ENCODE peak calls at places on chromosomes 7 and 10, in six cellular contexts. V is PC-9, B is tibial nerve, F is dermis blood vessel endothelial cell, J is endothelial cell, Q is A172. D is an unnamed sample.
A peak's percentile ranks its signal among the peaks of the same experiment; 100 is the strongest.

GRCh38 chr10:6047847-6048246 is 14.3 kb downstream of the IL2RA start:
- DNase-seq in V (no peak), B (no peak), F (no peak), J (no peak), Q (no peak), D (no peak)

GRCh38 chr7:27870595-27870994 is 130.6 kb downstream of the TAX1BP1 start:
- DNase-seq in V (peak; percentile 19), B (no peak), F (no peak), J (no peak), Q (no peak), D (no peak)

GRCh38 chr7:74029991-74030415 is 2.0 kb downstream of the ELN start:
- DNase-seq in V (no peak), B (no peak), F (no peak), J (no peak), Q (no peak), D (no peak)

GRCh38 chr7:34277016-34277800 is 371.9 kb downstream of the BMPER start:
- DNase-seq in V (no peak), B (no peak), F (peak; percentile 31), J (peak; percentile 4), Q (peak; percentile 87), D (no peak)

GRCh38 chr7:1380821-1381580 is 78.3 kb downstream of the MICALL2 start:
- DNase-seq in V (no peak), B (no peak), F (no peak), J (no peak), Q (no peak), D (no peak)

GRCh38 chr10:31709028-31709427 is 219.6 kb downstream of the ARHGAP12 start:
- DNase-seq in V (no peak), B (no peak), F (peak; percentile 62), J (no peak), Q (peak; percentile 28), D (no peak)

GRCh38 chr10:12188656-12189055 is 7.0 kb downstream of the NUDT5 start:
- DNase-seq in V (no peak), B (no peak), F (no peak), J (no peak), Q (no peak), D (no peak)

GRCh38 chr10:114482480-114482879 is 78.2 kb upstream of the AFAP1L2 start:
- DNase-seq in V (no peak), B (no peak), F (no peak), J (no peak), Q (no peak), D (no peak)

GRCh38 chr10:71572962-71573361 is 146.6 kb downstream of the C10orf105 start:
- DNase-seq in V (no peak), B (no peak), F (no peak), J (no peak), Q (no peak), D (no peak)

GRCh38 chr7:114853189-114853588 is 68.7 kb upstream of the MDFIC start:
- DNase-seq in V (no peak), B (no peak), F (no peak), J (no peak), Q (no peak), D (no peak)

GRCh38 chr7:50404392-50404791 is 45.8 kb downstream of the FIGNL1 start:
- DNase-seq in V (no peak), B (no peak), F (no peak), J (no peak), Q (no peak), D (no peak)

GRCh38 chr10:23186697-23187096 is 5.4 kb upstream of the PTF1A start:
- DNase-seq in V (no peak), B (no peak), F (no peak), J (no peak), Q (no peak), D (no peak)

GRCh38 chr10:133006202-133006601 is 63.8 kb upstream of the CFAP46 start:
- DNase-seq in V (no peak), B (no peak), F (no peak), J (no peak), Q (no peak), D (no peak)

GRCh38 chr10:127971973-127972615 is 65.2 kb downstream of the PTPRE start:
- DNase-seq in V (no peak), B (no peak), F (no peak), J (no peak), Q (no peak), D (no peak)

GRCh38 chr7:40516376-40516775 is 381.6 kb downstream of the SUGCT start:
- DNase-seq in V (no peak), B (no peak), F (no peak), J (no peak), Q (no peak), D (no peak)

GRCh38 chr7:77685219-77685618 is 11.0 kb upstream of the RSBN1L start:
- DNase-seq in V (peak; percentile 81), B (no peak), F (peak; percentile 25), J (no peak), Q (no peak), D (peak; percentile 51)

GRCh38 chr7:116726149-116726548 is 54.2 kb downstream of the MET start:
- DNase-seq in V (no peak), B (no peak), F (no peak), J (no peak), Q (no peak), D (no peak)

GRCh38 chr10:104049497-104050250 is 36.0 kb downstream of the COL17A1 start:
- DNase-seq in V (peak; percentile 70), B (no peak), F (peak; percentile 69), J (no peak), Q (peak; percentile 93), D (no peak)

GRCh38 chr10:103238506-103239252 is 7.0 kb upstream of the RPEL1 start:
- DNase-seq in V (peak; percentile 96), B (peak; percentile 29), F (peak; percentile 65), J (no peak), Q (no peak), D (no peak)

GRCh38 chr10:88270061-88270808 is 312.9 kb downstream of the RNLS start:
- DNase-seq in V (no peak), B (no peak), F (no peak), J (no peak), Q (no peak), D (no peak)

GRCh38 chr10:49650724-49651034 is 28.8 kb upstream of the C10orf53 start:
- DNase-seq in V (no peak), B (no peak), F (no peak), J (no peak), Q (no peak), D (no peak)

GRCh38 chr10:6345404-6345803 is 142.7 kb downstream of the PFKFB3 start:
- DNase-seq in V (no peak), B (no peak), F (no peak), J (no peak), Q (no peak), D (no peak)

GRCh38 chr10:89382757-89383156 is 4.9 kb downstream of the IFIT1B start:
- DNase-seq in V (no peak), B (no peak), F (no peak), J (no peak), Q (no peak), D (no peak)

GRCh38 chr7:120079022-120079421 is 194.0 kb upstream of the KCND2 start:
- DNase-seq in V (no peak), B (no peak), F (no peak), J (no peak), Q (no peak), D (no peak)

GRCh38 chr10:59865101-59865500 is 41.3 kb downstream of the CCDC6 start:
- DNase-seq in V (peak; percentile 94), B (no peak), F (peak; percentile 30), J (no peak), Q (peak; percentile 41), D (no peak)

GRCh38 chr7:108660465-108660864 is 90.8 kb downstream of the DNAJB9 start:
- DNase-seq in V (no peak), B (no peak), F (peak; percentile 12), J (no peak), Q (peak; percentile 15), D (no peak)

GRCh38 chr10:132412316-132413192 is 15.6 kb downstream of the PWWP2B start:
- DNase-seq in V (no peak), B (no peak), F (peak; percentile 38), J (no peak), Q (no peak), D (peak; percentile 72)

GRCh38 chr10:121355161-121355560 is 243.1 kb downstream of the FGFR2 start:
- DNase-seq in V (no peak), B (no peak), F (no peak), J (no peak), Q (no peak), D (no peak)

GRCh38 chr10:75623310-75623940 is 192.0 kb downstream of the LRMDA start:
- DNase-seq in V (no peak), B (no peak), F (no peak), J (no peak), Q (no peak), D (no peak)

GRCh38 chr10:60405172-60405571 is 15.5 kb upstream of the ANK3 start:
- DNase-seq in V (no peak), B (no peak), F (no peak), J (no peak), Q (no peak), D (no peak)

GRCh38 chr7:25864511-25864910 is 287.5 kb upstream of the NFE2L3 start:
- DNase-seq in V (no peak), B (no peak), F (no peak), J (no peak), Q (no peak), D (no peak)

GRCh38 chr7:133434246-133434865 is 181.5 kb downstream of the EXOC4 start:
- DNase-seq in V (no peak), B (no peak), F (peak; percentile 55), J (no peak), Q (no peak), D (no peak)

GRCh38 chr7:122528879-122529481 is 169.9 kb downstream of the RNF133 start:
- DNase-seq in V (peak; percentile 49), B (no peak), F (peak; percentile 78), J (no peak), Q (peak; percentile 38), D (no peak)

GRCh38 chr10:100043796-100044195 is 34.0 kb upstream of the DNMBP start:
- DNase-seq in V (no peak), B (peak; percentile 35), F (peak; percentile 56), J (no peak), Q (peak; percentile 66), D (no peak)

GRCh38 chr7:123431075-123431614 is 103.2 kb downstream of the IQUB start:
- DNase-seq in V (no peak), B (no peak), F (no peak), J (no peak), Q (no peak), D (no peak)

D was measured in breast epithelium.